ENCODE peak calls at places on chromosomes 6 and 20, in nine cellular contexts. C is aorta, N is SHP77, M is HT1080, K is neural progenitor cell, V is astrocyte, A is A172, W is HFF-Myc, I is B cell. H is an unnamed sample.

GRCh38 chr20:41161886-41162285 is 24.5 kb downstream of the PLCG1 start:
- DNase-seq in C (peak), V (no peak), M (no peak), N (no peak), K (no peak), W (no peak), A (no peak), I (no peak), H (no peak)

GRCh38 chr20:42482808-42483207 is 706.9 kb downstream of the PTPRT start:
- DNase-seq in C (no peak), M (no peak), N (no peak), W (no peak), K (no peak), V (no peak), A (no peak), I (no peak), H (no peak)

GRCh38 chr6:54093306-54093705 is 17.9 kb upstream of the MLIP start:
- DNase-seq in K (no peak), V (no peak), A (no peak), I (no peak), W (no peak), C (no peak), M (no peak), N (no peak), H (no peak)

GRCh38 chr6:89952696-89953095 is 58.4 kb downstream of the GJA10 start:
- DNase-seq in V (peak), W (peak), A (peak), M (peak), I (peak), K (no peak), N (no peak), C (no peak), H (peak)

GRCh38 chr6:168163096-168163731 is 84.2 kb upstream of the FRMD1 start:
- DNase-seq in M (no peak), K (peak), I (no peak), N (peak), V (peak), A (no peak), C (peak), W (no peak), H (no peak)

GRCh38 chr6:19749722-19750121 is 87.4 kb upstream of the ID4 start:
- DNase-seq in V (no peak), I (no peak), W (no peak), M (no peak), C (no peak), A (no peak), N (no peak), K (no peak), H (no peak)

GRCh38 chr6:119323478-119323877 is 26.1 kb downstream of the MAN1A1 start:
- DNase-seq in I (no peak), A (no peak), K (no peak), V (peak), C (no peak), W (no peak), M (peak), N (no peak), H (peak)

GRCh38 chr6:28349892-28350737 is at the start of gene ZKSCAN3:
- DNase-seq in C (peak), N (peak), M (peak), W (peak), A (peak), V (peak), K (peak), I (peak), H (peak)

GRCh38 chr20:63152322-63153253 is 63.3 kb downstream of the YTHDF1 start:
- DNase-seq in M (no peak), V (no peak), N (no peak), W (no peak), K (no peak), I (no peak), A (no peak), C (peak), H (no peak)

GRCh38 chr6:136655251-136656014 is 105.2 kb upstream of the MAP7 start:
- DNase-seq in C (no peak), V (no peak), M (no peak), A (no peak), W (no peak), N (no peak), K (no peak), I (no peak), H (no peak)

GRCh38 chr6:132483779-132484679 is 28.9 kb downstream of the STX7 start:
- DNase-seq in V (peak), N (peak), K (peak), M (peak), I (peak), A (peak), C (no peak), W (peak), H (peak)

GRCh38 chr6:84522135-84522535 is 242.3 kb downstream of the TBX18 start:
- DNase-seq in A (peak), I (no peak), M (peak), W (peak), N (peak), K (no peak), C (no peak), V (peak), H (peak)

GRCh38 chr6:125789576-125790402 is 971 bp upstream of the NCOA7 start:
- DNase-seq in W (no peak), V (peak), A (peak), K (peak), M (no peak), N (peak), C (peak), I (peak), H (peak)

GRCh38 chr6:153424719-153425400 is 293.8 kb upstream of the RGS17 start:
- DNase-seq in V (peak), I (no peak), K (no peak), N (no peak), W (no peak), A (no peak), C (no peak), M (no peak), H (no peak)

GRCh38 chr6:29723666-29724588 is 693 bp downstream of the HLA-F start:
- DNase-seq in N (no peak), A (no peak), M (no peak), W (no peak), K (peak), C (peak), I (peak), V (no peak), H (no peak)

GRCh38 chr6:98769546-98769945 is 64.8 kb upstream of the POU3F2 start:
- DNase-seq in C (no peak), K (peak), W (no peak), I (peak), M (peak), N (peak), V (peak), A (peak), H (peak)

GRCh38 chr6:81938991-81939773 is 186.7 kb upstream of the TENT5A start:
- DNase-seq in K (no peak), V (peak), N (no peak), C (no peak), M (no peak), W (no peak), A (peak), I (no peak), H (peak)

GRCh38 chr20:4099905-4100675 is 84.7 kb upstream of the RNF24 start:
- DNase-seq in C (no peak), I (no peak), A (no peak), W (no peak), V (no peak), M (peak), K (no peak), N (no peak), H (no peak)

GRCh38 chr6:114649298-114649697 is 306.5 kb upstream of the HS3ST5 start:
- DNase-seq in V (no peak), K (no peak), M (no peak), N (no peak), C (no peak), I (no peak), W (no peak), A (no peak), H (no peak)

GRCh38 chr20:41339957-41340326 is 679 bp upstream of the LPIN3 start:
- DNase-seq in I (peak), C (peak), M (peak), V (peak), K (peak), A (peak), W (peak), N (peak), H (peak)

GRCh38 chr20:34058831-34059230 is 53.2 kb downstream of the EIF2S2 start:
- DNase-seq in M (peak), N (no peak), V (no peak), W (no peak), C (no peak), K (no peak), A (no peak), I (peak), H (peak)

GRCh38 chr20:38658879-38659612 is 57.4 kb downstream of the ARHGAP40 start:
- DNase-seq in C (no peak), W (no peak), A (no peak), K (peak), I (peak), N (peak), M (no peak), V (no peak), H (peak)

GRCh38 chr6:73511796-73512195 is 9.0 kb downstream of the EEF1A1 start:
- DNase-seq in W (no peak), K (no peak), M (no peak), I (peak), N (no peak), V (no peak), A (no peak), C (no peak), H (no peak)

GRCh38 chr6:90192857-90193256 is 103.8 kb downstream of the BACH2 start:
- DNase-seq in C (no peak), W (no peak), M (no peak), I (no peak), K (no peak), V (no peak), A (no peak), N (no peak), H (no peak)